ENCODE peak calls at places on chromosomes 13 and 19, in six cellular contexts. One of them, this sample, is unnamed.

GRCh38 chr13:89902223-89902622 is 1445.3 kb upstream of the MIR17HG start:
- DNase-seq in HCT116: no peak
- DNase-seq in NCI-H146: no peak
- DNase-seq in activated T-helper 1 cell treated with anti-CD3 and anti-CD28 coated beads, Interleukin-12 subunit alpha, Interleukin-12 subunit beta, Interleukin-2, Interleukin-4 antibody, amounts not matched to agents 30 ng/mL and 10 ng/mL and 1 ng/mL, durations not matched to agents 14 hours and 24 hours and 36 hours: no peak
- DNase-seq in lower lobe of right lung: no peak
- DNase-seq in activated gamma-delta T cell treated with anti-CD3 and anti-CD28 coated beads, Interleukin-2, amount 50 U/mL, for 16 hours: no peak
- DNase-seq in this sample: no peak

GRCh38 chr19:19429361-19429760 is 23.9 kb downstream of the GATAD2A start:
- DNase-seq in HCT116: no peak
- DNase-seq in activated gamma-delta T cell treated with anti-CD3 and anti-CD28 coated beads, Interleukin-2, amount 50 U/mL, for 16 hours: no peak
- DNase-seq in lower lobe of right lung: no peak
- DNase-seq in activated T-helper 1 cell treated with anti-CD3 and anti-CD28 coated beads, Interleukin-12 subunit alpha, Interleukin-12 subunit beta, Interleukin-2, Interleukin-4 antibody, amounts not matched to agents 30 ng/mL and 10 ng/mL and 1 ng/mL, durations not matched to agents 14 hours and 24 hours and 36 hours: no peak
- DNase-seq in NCI-H146: no peak
- DNase-seq in this sample: no peak

GRCh38 chr19:3146677-3147100 is 10.9 kb downstream of the GNA15 start:
- DNase-seq in activated gamma-delta T cell treated with anti-CD3 and anti-CD28 coated beads, Interleukin-2, amount 50 U/mL, for 16 hours: peak
- DNase-seq in activated T-helper 1 cell treated with anti-CD3 and anti-CD28 coated beads, Interleukin-12 subunit alpha, Interleukin-12 subunit beta, Interleukin-2, Interleukin-4 antibody, amounts not matched to agents 30 ng/mL and 10 ng/mL and 1 ng/mL, durations not matched to agents 14 hours and 24 hours and 36 hours: peak
- DNase-seq in NCI-H146: no peak
- DNase-seq in HCT116: no peak
- DNase-seq in lower lobe of right lung: peak
- DNase-seq in this sample: peak

GRCh38 chr19:45692187-45693111 is at the start of gene QPCTL:
- DNase-seq in lower lobe of right lung: peak
- DNase-seq in NCI-H146: peak
- DNase-seq in HCT116: peak
- DNase-seq in activated T-helper 1 cell treated with anti-CD3 and anti-CD28 coated beads, Interleukin-12 subunit alpha, Interleukin-12 subunit beta, Interleukin-2, Interleukin-4 antibody, amounts not matched to agents 30 ng/mL and 10 ng/mL and 1 ng/mL, durations not matched to agents 14 hours and 24 hours and 36 hours: peak
- DNase-seq in activated gamma-delta T cell treated with anti-CD3 and anti-CD28 coated beads, Interleukin-2, amount 50 U/mL, for 16 hours: peak
- DNase-seq in this sample: peak

GRCh38 chr19:13089139-13089856 is 13.4 kb downstream of the LYL1 start:
- DNase-seq in activated T-helper 1 cell treated with anti-CD3 and anti-CD28 coated beads, Interleukin-12 subunit alpha, Interleukin-12 subunit beta, Interleukin-2, Interleukin-4 antibody, amounts not matched to agents 30 ng/mL and 10 ng/mL and 1 ng/mL, durations not matched to agents 14 hours and 24 hours and 36 hours: no peak
- DNase-seq in NCI-H146: no peak
- DNase-seq in activated gamma-delta T cell treated with anti-CD3 and anti-CD28 coated beads, Interleukin-2, amount 50 U/mL, for 16 hours: no peak
- DNase-seq in HCT116: no peak
- DNase-seq in lower lobe of right lung: no peak
- DNase-seq in this sample: no peak

GRCh38 chr19:9913237-9914000 is 22.9 kb downstream of the OLFM2 start:
- DNase-seq in lower lobe of right lung: no peak
- DNase-seq in HCT116: no peak
- DNase-seq in activated gamma-delta T cell treated with anti-CD3 and anti-CD28 coated beads, Interleukin-2, amount 50 U/mL, for 16 hours: no peak
- DNase-seq in activated T-helper 1 cell treated with anti-CD3 and anti-CD28 coated beads, Interleukin-12 subunit alpha, Interleukin-12 subunit beta, Interleukin-2, Interleukin-4 antibody, amounts not matched to agents 30 ng/mL and 10 ng/mL and 1 ng/mL, durations not matched to agents 14 hours and 24 hours and 36 hours: no peak
- DNase-seq in NCI-H146: no peak
- DNase-seq in this sample: no peak

GRCh38 chr19:49427855-49428546 is 2.8 kb downstream of the GFY start:
- DNase-seq in activated T-helper 1 cell treated with anti-CD3 and anti-CD28 coated beads, Interleukin-12 subunit alpha, Interleukin-12 subunit beta, Interleukin-2, Interleukin-4 antibody, amounts not matched to agents 30 ng/mL and 10 ng/mL and 1 ng/mL, durations not matched to agents 14 hours and 24 hours and 36 hours: no peak
- DNase-seq in NCI-H146: peak
- DNase-seq in lower lobe of right lung: no peak
- DNase-seq in HCT116: no peak
- DNase-seq in activated gamma-delta T cell treated with anti-CD3 and anti-CD28 coated beads, Interleukin-2, amount 50 U/mL, for 16 hours: no peak
- DNase-seq in this sample: no peak

GRCh38 chr13:106756446-106756845 is 188.5 kb upstream of the ARGLU1 start:
- DNase-seq in NCI-H146: no peak
- DNase-seq in activated gamma-delta T cell treated with anti-CD3 and anti-CD28 coated beads, Interleukin-2, amount 50 U/mL, for 16 hours: no peak
- DNase-seq in lower lobe of right lung: no peak
- DNase-seq in HCT116: no peak
- DNase-seq in activated T-helper 1 cell treated with anti-CD3 and anti-CD28 coated beads, Interleukin-12 subunit alpha, Interleukin-12 subunit beta, Interleukin-2, Interleukin-4 antibody, amounts not matched to agents 30 ng/mL and 10 ng/mL and 1 ng/mL, durations not matched to agents 14 hours and 24 hours and 36 hours: no peak
- DNase-seq in this sample: no peak

GRCh38 chr19:289651-290538 is 1.3 kb downstream of the PLPP2 start:
- DNase-seq in activated gamma-delta T cell treated with anti-CD3 and anti-CD28 coated beads, Interleukin-2, amount 50 U/mL, for 16 hours: peak
- DNase-seq in lower lobe of right lung: peak
- DNase-seq in HCT116: peak
- DNase-seq in activated T-helper 1 cell treated with anti-CD3 and anti-CD28 coated beads, Interleukin-12 subunit alpha, Interleukin-12 subunit beta, Interleukin-2, Interleukin-4 antibody, amounts not matched to agents 30 ng/mL and 10 ng/mL and 1 ng/mL, durations not matched to agents 14 hours and 24 hours and 36 hours: no peak
- DNase-seq in NCI-H146: peak
- DNase-seq in this sample: no peak

GRCh38 chr13:47901451-47901850 is 99.6 kb downstream of the SUCLA2 start:
- DNase-seq in activated T-helper 1 cell treated with anti-CD3 and anti-CD28 coated beads, Interleukin-12 subunit alpha, Interleukin-12 subunit beta, Interleukin-2, Interleukin-4 antibody, amounts not matched to agents 30 ng/mL and 10 ng/mL and 1 ng/mL, durations not matched to agents 14 hours and 24 hours and 36 hours: no peak
- DNase-seq in activated gamma-delta T cell treated with anti-CD3 and anti-CD28 coated beads, Interleukin-2, amount 50 U/mL, for 16 hours: no peak
- DNase-seq in HCT116: no peak
- DNase-seq in NCI-H146: no peak
- DNase-seq in lower lobe of right lung: no peak
- DNase-seq in this sample: no peak

GRCh38 chr13:97194473-97194872 is 27.7 kb upstream of the MBNL2 start:
- DNase-seq in activated gamma-delta T cell treated with anti-CD3 and anti-CD28 coated beads, Interleukin-2, amount 50 U/mL, for 16 hours: no peak
- DNase-seq in lower lobe of right lung: no peak
- DNase-seq in HCT116: peak
- DNase-seq in NCI-H146: no peak
- DNase-seq in activated T-helper 1 cell treated with anti-CD3 and anti-CD28 coated beads, Interleukin-12 subunit alpha, Interleukin-12 subunit beta, Interleukin-2, Interleukin-4 antibody, amounts not matched to agents 30 ng/mL and 10 ng/mL and 1 ng/mL, durations not matched to agents 14 hours and 24 hours and 36 hours: no peak
- DNase-seq in this sample: no peak

GRCh38 chr13:23159205-23159586 is 21.6 kb upstream of the SGCG start:
- DNase-seq in activated gamma-delta T cell treated with anti-CD3 and anti-CD28 coated beads, Interleukin-2, amount 50 U/mL, for 16 hours: no peak
- DNase-seq in HCT116: no peak
- DNase-seq in NCI-H146: no peak
- DNase-seq in activated T-helper 1 cell treated with anti-CD3 and anti-CD28 coated beads, Interleukin-12 subunit alpha, Interleukin-12 subunit beta, Interleukin-2, Interleukin-4 antibody, amounts not matched to agents 30 ng/mL and 10 ng/mL and 1 ng/mL, durations not matched to agents 14 hours and 24 hours and 36 hours: no peak
- DNase-seq in lower lobe of right lung: peak
- DNase-seq in this sample: no peak

GRCh38 chr19:55285225-55285890 is 1.6 kb downstream of the BRSK1 start:
- DNase-seq in activated gamma-delta T cell treated with anti-CD3 and anti-CD28 coated beads, Interleukin-2, amount 50 U/mL, for 16 hours: no peak
- DNase-seq in lower lobe of right lung: no peak
- DNase-seq in NCI-H146: no peak
- DNase-seq in activated T-helper 1 cell treated with anti-CD3 and anti-CD28 coated beads, Interleukin-12 subunit alpha, Interleukin-12 subunit beta, Interleukin-2, Interleukin-4 antibody, amounts not matched to agents 30 ng/mL and 10 ng/mL and 1 ng/mL, durations not matched to agents 14 hours and 24 hours and 36 hours: no peak
- DNase-seq in HCT116: no peak
- DNase-seq in this sample: no peak